ENCODE peak calls at places on chromosomes 2 and 18, in ten cellular contexts. K, C, X, E, U, G, S, Q, F and W are unnamed samples.

GRCh38 chr18:46676162-46676830 is 19.3 kb upstream of the LOXHD1 start:
- DNase-seq in C (peak; percentile 29), U (no peak), E (no peak), S (no peak), K (no peak), G (no peak), X (no peak), Q (no peak), F (no peak), W (no peak)

GRCh38 chr2:230658877-230659652 is 53.6 kb upstream of the CAB39 start:
- DNase-seq in F (no peak), E (no peak), U (no peak), X (no peak), K (no peak), S (no peak), Q (no peak), C (no peak), G (no peak), W (no peak)

GRCh38 chr2:190838492-190838910 is 42.1 kb upstream of the GLS start:
- DNase-seq in C (no peak), S (no peak), Q (no peak), X (no peak), K (peak; percentile 89), G (no peak), E (no peak), F (no peak), U (no peak), W (no peak)

GRCh38 chr2:236714061-236714460 is 144.4 kb downstream of the ACKR3 start:
- DNase-seq in K (no peak), S (no peak), C (no peak), E (no peak), X (no peak), F (no peak), G (no peak), U (no peak), Q (no peak), W (no peak)

GRCh38 chr2:210660-211059 is 53.2 kb downstream of the SH3YL1 start:
- DNase-seq in S (no peak), U (no peak), G (no peak), C (no peak), Q (no peak), K (peak; percentile 5), F (no peak), E (no peak), X (no peak), W (no peak)

GRCh38 chr18:26215247-26215970 is 10.8 kb upstream of the TAF4B start:
- DNase-seq in U (no peak), F (peak; percentile 63), X (no peak), S (no peak), C (no peak), G (no peak), Q (no peak), K (no peak), E (no peak), W (no peak)

GRCh38 chr18:54109131-54109683 is 115.3 kb downstream of the MBD2 start:
- DNase-seq in G (no peak), S (no peak), C (no peak), Q (no peak), K (no peak), E (no peak), X (no peak), U (no peak), F (no peak), W (no peak)

GRCh38 chr2:45236268-45236667 is 227.0 kb upstream of the SIX2 start:
- DNase-seq in U (no peak), S (no peak), G (no peak), F (no peak), E (no peak), X (no peak), C (no peak), Q (no peak), K (no peak), W (no peak)

GRCh38 chr2:19474128-19474527 is 115.7 kb upstream of the OSR1 start:
- DNase-seq in C (no peak), K (peak; percentile 0), X (no peak), U (no peak), G (peak; percentile 85), S (no peak), E (peak; percentile 16), Q (no peak), F (peak; percentile 60), W (no peak)

GRCh38 chr2:120831106-120831505 is 95.4 kb downstream of the GLI2 start:
- DNase-seq in K (no peak), X (no peak), U (no peak), F (no peak), G (no peak), Q (no peak), C (no peak), E (no peak), S (no peak), W (no peak)

GRCh38 chr18:78021196-78021595 is 771.5 kb downstream of the GALR1 start:
- DNase-seq in Q (no peak), X (no peak), U (no peak), C (no peak), E (no peak), S (no peak), G (no peak), F (no peak), K (no peak), W (no peak)

DNA sequence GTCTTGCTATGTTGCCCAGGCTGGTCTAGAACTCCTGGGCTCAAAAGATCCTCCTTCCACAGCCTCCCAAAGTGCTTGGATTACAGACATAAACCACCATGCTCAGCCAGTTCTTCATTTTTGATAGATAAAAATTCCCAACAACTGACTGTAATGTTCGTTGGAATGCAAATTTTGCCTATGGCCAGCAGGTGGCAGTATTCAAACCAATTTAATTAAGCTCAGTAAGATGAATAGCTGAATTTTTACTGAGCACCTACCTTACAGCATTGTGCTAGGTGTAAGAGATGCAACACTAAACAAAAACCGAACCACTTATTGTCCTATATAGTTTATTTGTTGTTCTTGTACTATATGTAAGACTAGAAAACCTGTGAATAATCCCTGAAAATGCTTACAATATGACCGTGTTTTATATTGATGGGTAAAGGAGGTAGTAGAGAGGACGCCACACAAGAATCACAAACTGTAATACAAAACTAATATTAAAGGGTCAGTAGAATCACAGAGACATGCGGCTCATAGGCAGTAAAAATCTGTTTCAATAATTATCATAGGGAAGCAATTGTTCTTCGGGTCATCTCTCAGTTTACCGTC is 8.2 kb upstream of the TMEM182 start:
- DNase-seq in E (peak; percentile 13), G (no peak), C (peak; percentile 16), U (no peak), S (peak; percentile 14), K (peak; percentile 53), X (no peak), Q (no peak), F (no peak), W (peak; percentile 25)
- TF ChIP-seq CTCF in E (peak; percentile 86), G (peak; percentile 69), C (peak; percentile 85), U (peak; percentile 82), S (peak; percentile 95), K (peak; percentile 71), X (peak; percentile 92), Q (peak; percentile 94), F (peak; percentile 98), W (peak; percentile 73)

GRCh38 chr18:56696966-56697365 is 45.8 kb downstream of the WDR7 start:
- DNase-seq in Q (no peak), C (no peak), E (no peak), F (no peak), S (no peak), X (no peak), K (peak; percentile 67), G (no peak), U (no peak), W (no peak)

DNA sequence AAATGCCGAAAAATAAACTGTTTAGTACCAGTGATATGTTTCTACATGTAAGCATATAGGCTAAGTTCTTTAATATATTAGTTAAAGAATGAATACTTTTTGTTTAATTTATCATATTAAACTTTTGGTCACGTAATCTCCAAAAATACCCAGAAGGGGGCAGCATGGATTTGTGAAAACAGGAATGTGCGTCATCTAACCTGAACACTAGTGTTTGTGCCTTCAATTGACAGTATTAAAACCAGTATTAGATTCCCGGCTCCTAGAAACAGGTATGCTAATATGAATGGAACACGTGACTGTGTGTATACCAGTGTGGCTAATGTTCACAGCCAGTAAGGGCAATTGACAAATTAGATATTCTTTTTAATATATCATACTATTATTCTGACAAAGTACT is 51.8 kb downstream of the WDR7 start:
- DNase-seq in G (peak; percentile 24), S (peak; percentile 39), E (no peak), X (no peak), C (peak; percentile 20), U (no peak), Q (no peak), K (peak; percentile 50), F (no peak), W (peak; percentile 63)
- TF ChIP-seq CTCF in G (peak; percentile 47), S (peak; percentile 78), E (peak; percentile 21), X (peak; percentile 76), C (peak; percentile 54), U (peak; percentile 30), Q (peak; percentile 77), K (peak; percentile 59), F (peak; percentile 61), W (peak; percentile 60)

GRCh38 chr2:74137651-74138050 is 10.1 kb downstream of the BOLA3 start:
- DNase-seq in K (no peak), Q (no peak), F (no peak), X (no peak), E (no peak), S (no peak), C (no peak), G (no peak), U (no peak), W (no peak)

GRCh38 chr2:74142340-74142739 is 5.4 kb downstream of the BOLA3 start:
- DNase-seq in G (peak; percentile 21), E (no peak), S (peak; percentile 27), F (no peak), K (no peak), U (no peak), C (no peak), X (no peak), Q (peak; percentile 45), W (no peak)

GRCh38 chr2:74138219-74138951 is 9.3 kb downstream of the BOLA3 start:
- DNase-seq in X (no peak), S (no peak), E (no peak), F (no peak), C (no peak), U (no peak), K (no peak), G (no peak), Q (no peak), W (no peak)

GRCh38 chr2:74138952-74139323 is 8.8 kb downstream of the BOLA3 start:
- DNase-seq in E (no peak), C (no peak), F (no peak), G (no peak), U (no peak), X (no peak), Q (no peak), S (peak; percentile 54), K (no peak), W (no peak)
- TF ChIP-seq CTCF in E (no peak), C (peak; percentile 33), F (no peak), G (peak; percentile 26), U (no peak), X (peak; percentile 45), Q (peak; percentile 51), S (peak; percentile 63), K (no peak), W (no peak)

DNA sequence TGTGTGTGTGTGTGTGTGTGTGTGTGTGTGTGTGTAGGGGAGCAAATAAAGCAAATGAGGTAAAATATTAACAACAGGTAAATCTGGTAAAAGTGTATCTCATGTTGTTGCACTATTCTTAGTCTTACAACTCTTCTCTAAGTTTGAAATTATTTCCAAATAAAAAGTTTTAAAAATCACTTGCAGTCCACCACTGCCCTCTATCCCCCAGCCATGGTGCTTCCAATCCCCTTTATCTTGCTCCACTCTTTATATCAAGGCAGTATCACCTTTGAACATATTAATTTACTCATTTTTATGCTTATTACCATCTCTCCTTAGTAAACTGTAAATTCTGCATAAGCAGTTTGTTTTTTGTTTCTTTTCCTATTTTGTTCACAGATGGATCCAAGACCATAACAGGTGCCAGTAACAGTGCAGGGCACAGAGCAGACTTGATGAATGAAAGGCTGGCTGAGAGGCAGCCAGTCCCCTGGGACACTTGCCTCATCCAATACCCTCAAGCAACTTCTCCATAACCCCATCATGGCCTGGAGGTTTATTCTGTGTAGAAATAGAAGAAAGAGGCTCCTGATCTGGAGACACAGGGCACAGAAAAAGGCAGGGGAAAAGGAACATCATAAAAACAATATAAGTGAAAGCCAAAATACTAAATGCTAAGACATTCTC is 67.6 kb downstream of the LDAH start:
- DNase-seq in F (no peak), E (no peak), C (no peak), K (peak; percentile 7), G (no peak), S (no peak), U (no peak), Q (peak; percentile 53), X (no peak), W (no peak)
- TF ChIP-seq CTCF in F (no peak), E (no peak), C (no peak), K (peak; percentile 43), G (no peak), S (no peak), U (no peak), Q (no peak), X (no peak), W (no peak)